ENCODE peak calls at places on chromosomes 13 and 19, in five cellular contexts. One of them, this sample, is unnamed.

GRCh38 chr19:4077800-4078683 is 11.3 kb upstream of the ZBTB7A start:
- DNase-seq in IMR-90: no peak
- DNase-seq in stimulated activated CD4-positive, alpha-beta T cell treated with anti-CD3 and anti-CD28 coated beads, Interleukin-15, amount 100 ng/mL, for 48 hours: no peak
- DNase-seq in iris pigment epithelial cell: no peak
- DNase-seq in foreskin fibroblast: peak; percentile 69
- DNase-seq in this sample: no peak

GRCh38 chr19:42122691-42123607 is 9.3 kb downstream of the POU2F2 start:
- DNase-seq in foreskin fibroblast: peak; percentile 27
- DNase-seq in IMR-90: no peak
- DNase-seq in iris pigment epithelial cell: no peak
- DNase-seq in stimulated activated CD4-positive, alpha-beta T cell treated with anti-CD3 and anti-CD28 coated beads, Interleukin-15, amount 100 ng/mL, for 48 hours: peak; percentile 65
- DNase-seq in this sample: no peak

GRCh38 chr13:52760078-52760477 is 20.5 kb upstream of the CNMD start:
- DNase-seq in iris pigment epithelial cell: no peak
- DNase-seq in stimulated activated CD4-positive, alpha-beta T cell treated with anti-CD3 and anti-CD28 coated beads, Interleukin-15, amount 100 ng/mL, for 48 hours: no peak
- DNase-seq in IMR-90: no peak
- DNase-seq in foreskin fibroblast: no peak
- DNase-seq in this sample: no peak

GRCh38 chr19:8321760-8322637 is 703 bp downstream of the RPS28 start:
- DNase-seq in IMR-90: no peak
- DNase-seq in stimulated activated CD4-positive, alpha-beta T cell treated with anti-CD3 and anti-CD28 coated beads, Interleukin-15, amount 100 ng/mL, for 48 hours: no peak
- DNase-seq in foreskin fibroblast: no peak
- DNase-seq in iris pigment epithelial cell: no peak
- DNase-seq in this sample: no peak

GRCh38 chr13:26254583-26255102 is 714 bp downstream of the CDK8 start:
- DNase-seq in iris pigment epithelial cell: peak; percentile 50
- DNase-seq in stimulated activated CD4-positive, alpha-beta T cell treated with anti-CD3 and anti-CD28 coated beads, Interleukin-15, amount 100 ng/mL, for 48 hours: peak; percentile 23
- DNase-seq in IMR-90: peak; percentile 31
- DNase-seq in foreskin fibroblast: peak; percentile 60
- DNase-seq in this sample: peak; percentile 10

GRCh38 chr13:87680298-87680697 is 9.1 kb downstream of the SLITRK5 start:
- DNase-seq in stimulated activated CD4-positive, alpha-beta T cell treated with anti-CD3 and anti-CD28 coated beads, Interleukin-15, amount 100 ng/mL, for 48 hours: no peak
- DNase-seq in foreskin fibroblast: no peak
- DNase-seq in iris pigment epithelial cell: no peak
- DNase-seq in IMR-90: no peak
- DNase-seq in this sample: no peak

GRCh38 chr19:17248011-17248776 is 2.5 kb upstream of the NR2F6 start:
- DNase-seq in foreskin fibroblast: no peak
- DNase-seq in stimulated activated CD4-positive, alpha-beta T cell treated with anti-CD3 and anti-CD28 coated beads, Interleukin-15, amount 100 ng/mL, for 48 hours: no peak
- DNase-seq in IMR-90: no peak
- DNase-seq in iris pigment epithelial cell: no peak
- DNase-seq in this sample: no peak

GRCh38 chr19:4295972-4296771 is 6.0 kb downstream of the TMIGD2 start:
- DNase-seq in stimulated activated CD4-positive, alpha-beta T cell treated with anti-CD3 and anti-CD28 coated beads, Interleukin-15, amount 100 ng/mL, for 48 hours: no peak
- DNase-seq in foreskin fibroblast: peak; percentile 22
- DNase-seq in IMR-90: no peak
- DNase-seq in iris pigment epithelial cell: no peak
- DNase-seq in this sample: no peak

GRCh38 chr19:4061683-4062575 is 4.8 kb downstream of the ZBTB7A start:
- DNase-seq in stimulated activated CD4-positive, alpha-beta T cell treated with anti-CD3 and anti-CD28 coated beads, Interleukin-15, amount 100 ng/mL, for 48 hours: no peak
- DNase-seq in iris pigment epithelial cell: no peak
- DNase-seq in IMR-90: no peak
- DNase-seq in foreskin fibroblast: no peak
- DNase-seq in this sample: no peak

GRCh38 chr13:32638739-32639138 is 52.5 kb downstream of the PDS5B start:
- DNase-seq in iris pigment epithelial cell: no peak
- DNase-seq in IMR-90: no peak
- DNase-seq in stimulated activated CD4-positive, alpha-beta T cell treated with anti-CD3 and anti-CD28 coated beads, Interleukin-15, amount 100 ng/mL, for 48 hours: no peak
- DNase-seq in foreskin fibroblast: no peak
- DNase-seq in this sample: no peak

GRCh38 chr19:7874080-7874856 is at the start of gene PRR36:
- DNase-seq in foreskin fibroblast: peak; percentile 42
- DNase-seq in IMR-90: no peak
- DNase-seq in stimulated activated CD4-positive, alpha-beta T cell treated with anti-CD3 and anti-CD28 coated beads, Interleukin-15, amount 100 ng/mL, for 48 hours: no peak
- DNase-seq in iris pigment epithelial cell: no peak
- DNase-seq in this sample: no peak

GRCh38 chr19:52237197-52237596 is 32.2 kb upstream of the ZNF766 start:
- DNase-seq in IMR-90: peak; percentile 4
- DNase-seq in stimulated activated CD4-positive, alpha-beta T cell treated with anti-CD3 and anti-CD28 coated beads, Interleukin-15, amount 100 ng/mL, for 48 hours: no peak
- DNase-seq in iris pigment epithelial cell: peak; percentile 27
- DNase-seq in foreskin fibroblast: peak; percentile 51
- DNase-seq in this sample: no peak

GRCh38 chr13:99214232-99214631 is 13.6 kb downstream of the UBAC2 start:
- DNase-seq in IMR-90: no peak
- DNase-seq in iris pigment epithelial cell: no peak
- DNase-seq in stimulated activated CD4-positive, alpha-beta T cell treated with anti-CD3 and anti-CD28 coated beads, Interleukin-15, amount 100 ng/mL, for 48 hours: no peak
- DNase-seq in foreskin fibroblast: no peak
- DNase-seq in this sample: no peak

GRCh38 chr13:111517641-111518010 is 197.2 kb downstream of the TEX29 start:
- DNase-seq in iris pigment epithelial cell: no peak
- DNase-seq in stimulated activated CD4-positive, alpha-beta T cell treated with anti-CD3 and anti-CD28 coated beads, Interleukin-15, amount 100 ng/mL, for 48 hours: no peak
- DNase-seq in IMR-90: no peak
- DNase-seq in foreskin fibroblast: no peak
- DNase-seq in this sample: no peak

GRCh38 chr13:33111414-33112110 is 95.3 kb downstream of the KL start:
- DNase-seq in foreskin fibroblast: peak; percentile 77
- DNase-seq in IMR-90: peak; percentile 61
- DNase-seq in stimulated activated CD4-positive, alpha-beta T cell treated with anti-CD3 and anti-CD28 coated beads, Interleukin-15, amount 100 ng/mL, for 48 hours: no peak
- DNase-seq in iris pigment epithelial cell: peak; percentile 53
- DNase-seq in this sample: peak; percentile 65

GRCh38 chr13:51243832-51244231 is 21.6 kb downstream of the FAM124A start:
- DNase-seq in stimulated activated CD4-positive, alpha-beta T cell treated with anti-CD3 and anti-CD28 coated beads, Interleukin-15, amount 100 ng/mL, for 48 hours: no peak
- DNase-seq in IMR-90: no peak
- DNase-seq in iris pigment epithelial cell: no peak
- DNase-seq in foreskin fibroblast: no peak
- DNase-seq in this sample: no peak

GRCh38 chr19:5154129-5154798 is 185.4 kb downstream of the KDM4B start:
- DNase-seq in foreskin fibroblast: peak; percentile 40
- DNase-seq in IMR-90: no peak
- DNase-seq in iris pigment epithelial cell: no peak
- DNase-seq in stimulated activated CD4-positive, alpha-beta T cell treated with anti-CD3 and anti-CD28 coated beads, Interleukin-15, amount 100 ng/mL, for 48 hours: no peak
- DNase-seq in this sample: no peak

GRCh38 chr19:41696402-41697197 is 8.5 kb upstream of the CEACAM7 start:
- DNase-seq in iris pigment epithelial cell: no peak
- DNase-seq in foreskin fibroblast: peak; percentile 12
- DNase-seq in IMR-90: no peak
- DNase-seq in stimulated activated CD4-positive, alpha-beta T cell treated with anti-CD3 and anti-CD28 coated beads, Interleukin-15, amount 100 ng/mL, for 48 hours: no peak
- DNase-seq in this sample: peak; percentile 1

GRCh38 chr19:677201-677600 is 1.0 kb downstream of the FSTL3 start:
- DNase-seq in stimulated activated CD4-positive, alpha-beta T cell treated with anti-CD3 and anti-CD28 coated beads, Interleukin-15, amount 100 ng/mL, for 48 hours: no peak
- DNase-seq in foreskin fibroblast: peak; percentile 93
- DNase-seq in iris pigment epithelial cell: peak; percentile 88
- DNase-seq in IMR-90: peak; percentile 79
- DNase-seq in this sample: peak; percentile 58

GRCh38 chr19:8057545-8058270 is 5.1 kb downstream of the CCL25 start:
- DNase-seq in stimulated activated CD4-positive, alpha-beta T cell treated with anti-CD3 and anti-CD28 coated beads, Interleukin-15, amount 100 ng/mL, for 48 hours: no peak
- DNase-seq in foreskin fibroblast: no peak
- DNase-seq in IMR-90: no peak
- DNase-seq in iris pigment epithelial cell: no peak
- DNase-seq in this sample: no peak